ENCODE peak calls at places on chromosomes 3 and 15, in seven cellular contexts. Y is NCI-H774, S is B cell, I is Caco-2, X is IMR-90, N is WTC11, R is left colon. D is an unnamed sample.
A peak's percentile ranks its signal among the peaks of the same experiment; 100 is the strongest.

GRCh38 chr15:91376016-91376415 is 276.0 kb downstream of the SV2B start:
- DNase-seq in Y (no peak), R (no peak), S (no peak), N (no peak), I (no peak), X (no peak), D (peak; percentile 14)

GRCh38 chr3:57864853-57865252 is 108.7 kb downstream of the SLMAP start:
- DNase-seq in I (no peak), X (peak; percentile 45), Y (no peak), N (no peak), R (no peak), S (no peak), D (peak; percentile 52)

GRCh38 chr3:181713300-181713647 is 1.5 kb downstream of the SOX2 start:
- DNase-seq in R (no peak), N (no peak), X (no peak), S (no peak), I (no peak), Y (no peak), D (no peak)

GRCh38 chr15:41557673-41558399 is 1.2 kb upstream of the TYRO3 start:
- DNase-seq in N (peak; percentile 76), X (peak; percentile 67), R (peak; percentile 59), I (peak; percentile 73), S (peak; percentile 78), Y (peak; percentile 48), D (peak; percentile 87)

GRCh38 chr3:128801779-128802369 is 75.9 kb downstream of the RAB7A start:
- DNase-seq in I (no peak), N (no peak), X (no peak), Y (no peak), S (no peak), R (no peak), D (no peak)

GRCh38 chr15:70853855-70854668 is at the start of gene LARP6:
- DNase-seq in I (peak; percentile 58), S (peak; percentile 64), Y (peak; percentile 22), N (peak; percentile 70), X (peak; percentile 36), R (peak; percentile 22), D (peak; percentile 82)

GRCh38 chr3:73569246-73569760 is 55.4 kb downstream of the PDZRN3 start:
- DNase-seq in N (no peak), S (no peak), R (no peak), X (no peak), Y (no peak), I (peak; percentile 58), D (no peak)

GRCh38 chr3:49255112-49255511 is 21.9 kb downstream of the C3orf62 start:
- DNase-seq in N (no peak), I (no peak), X (no peak), S (no peak), Y (no peak), R (no peak), D (no peak)

GRCh38 chr3:157876556-157876955 is 229.7 kb downstream of the SHOX2 start:
- DNase-seq in R (no peak), S (no peak), Y (no peak), X (no peak), N (no peak), I (no peak), D (no peak)

GRCh38 chr3:157119369-157119951 is 40.5 kb downstream of the CCNL1 start:
- DNase-seq in N (no peak), I (peak; percentile 85), Y (no peak), X (no peak), S (no peak), R (peak; percentile 40), D (no peak)

GRCh38 chr3:162719684-162720341 is 1223.2 kb downstream of the OTOL1 start:
- DNase-seq in Y (no peak), N (no peak), R (no peak), S (no peak), X (peak; percentile 97), I (no peak), D (peak; percentile 87)

GRCh38 chr3:156181509-156181908 is 61.1 kb downstream of the KCNAB1 start:
- DNase-seq in Y (no peak), S (no peak), I (no peak), R (no peak), N (no peak), X (peak; percentile 72), D (no peak)

GRCh38 chr3:36373084-36373483 is 7.2 kb upstream of the STAC start:
- DNase-seq in R (no peak), S (no peak), I (no peak), N (no peak), Y (no peak), X (peak; percentile 7), D (peak; percentile 90)

D was measured in astrocyte of the hippocampus.